ENCODE peak calls at places on chromosomes 16 and 17, in four cellular contexts. H, V, W and B are unnamed samples.

GRCh38 chr17:60641126-60641525 is 36.5 kb upstream of the BCAS3 start:
- DNase-seq in V (no peak), H (no peak), W (no peak), B (no peak)

GRCh38 chr17:42536372-42537155 is 523 bp downstream of the NAGLU start:
- DNase-seq in H (peak), W (peak), V (no peak), B (peak)

GRCh38 chr17:45429338-45430005 is 3.2 kb downstream of the ARHGAP27 start:
- DNase-seq in H (no peak), V (no peak), W (peak), B (no peak)

GRCh38 chr16:80656731-80657150 is 115.9 kb downstream of the DYNLRB2 start:
- DNase-seq in H (no peak), W (no peak), V (peak), B (no peak)

GRCh38 chr16:84547539-84548058 is 43.1 kb upstream of the MEAK7 start:
- DNase-seq in V (no peak), W (peak), H (no peak), B (peak)

GRCh38 chr17:42562845-42563509 is 1.0 kb downstream of the COASY start:
- DNase-seq in V (no peak), W (no peak), H (peak), B (peak)

GRCh38 chr17:4498461-4499397 is at the start of gene SPNS2:
- DNase-seq in V (no peak), H (peak), W (peak), B (no peak)

GRCh38 chr16:77207029-77207428 is 7.8 kb downstream of the SYCE1L start:
- DNase-seq in H (no peak), W (no peak), V (no peak), B (no peak)

GRCh38 chr16:17397499-17397891 is 73.3 kb downstream of the XYLT1 start:
- DNase-seq in W (no peak), H (peak), V (no peak), B (peak)

GRCh38 chr17:1496814-1497325 is 4.4 kb upstream of the MYO1C start:
- DNase-seq in W (no peak), V (no peak), H (no peak), B (no peak)

GRCh38 chr17:61302911-61303310 is 96.7 kb upstream of the TBX2 start:
- DNase-seq in W (no peak), V (no peak), H (no peak), B (no peak)

GRCh38 chr16:67548265-67549126 is 13.8 kb upstream of the CTCF start:
- DNase-seq in H (no peak), V (no peak), W (no peak), B (no peak)

GRCh38 chr17:3857261-3858105 is 11.4 kb upstream of the NCBP3 start:
- DNase-seq in V (no peak), W (no peak), H (no peak), B (no peak)

GRCh38 chr17:50861822-50862528 is 4.2 kb downstream of the TOB1 start:
- DNase-seq in W (no peak), V (no peak), H (no peak), B (no peak)

GRCh38 chr17:4849011-4849536 is 15.9 kb downstream of the MINK1 start:
- DNase-seq in V (no peak), H (no peak), W (no peak), B (no peak)

GRCh38 chr16:52456368-52456767 is 90.6 kb downstream of the TOX3 start:
- DNase-seq in H (no peak), W (no peak), V (no peak), B (peak)

GRCh38 chr17:213286-214105 is 32.0 kb upstream of the DOC2B start:
- DNase-seq in H (no peak), W (no peak), V (no peak), B (no peak)

GRCh38 chr17:48438662-48439061 is 8.6 kb upstream of the SKAP1 start:
- DNase-seq in H (peak), V (no peak), W (no peak), B (no peak)

GRCh38 chr17:47982645-47983440 is 11.9 kb downstream of the CDK5RAP3 start:
- DNase-seq in H (no peak), V (no peak), W (no peak), B (no peak)

DNA sequence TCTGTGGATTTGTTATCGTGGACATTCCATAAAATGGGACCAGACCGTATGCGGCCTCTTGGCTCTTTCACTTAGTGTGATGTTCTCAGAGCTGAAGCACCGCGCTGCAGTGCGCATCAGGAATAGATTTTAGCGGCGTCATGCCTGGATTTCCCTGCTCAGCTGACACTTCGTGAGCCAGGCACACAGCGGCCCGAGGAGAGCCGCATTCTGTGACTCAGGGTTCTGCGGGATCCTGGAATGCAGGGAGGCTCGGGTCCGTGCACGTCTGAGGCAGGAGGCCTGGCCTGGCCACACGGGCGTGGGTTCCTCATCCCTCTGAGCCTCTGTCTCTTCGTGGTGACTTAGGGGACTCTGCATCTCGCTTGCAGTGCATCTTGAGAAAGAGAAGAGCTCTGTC is 13.4 kb downstream of the CBFA2T3 start:
- DNase-seq in H (no peak), V (no peak), W (no peak), B (no peak)
- TF ChIP-seq HDAC6 in H (no peak), V (no peak), W (no peak), B (no peak)

DNA sequence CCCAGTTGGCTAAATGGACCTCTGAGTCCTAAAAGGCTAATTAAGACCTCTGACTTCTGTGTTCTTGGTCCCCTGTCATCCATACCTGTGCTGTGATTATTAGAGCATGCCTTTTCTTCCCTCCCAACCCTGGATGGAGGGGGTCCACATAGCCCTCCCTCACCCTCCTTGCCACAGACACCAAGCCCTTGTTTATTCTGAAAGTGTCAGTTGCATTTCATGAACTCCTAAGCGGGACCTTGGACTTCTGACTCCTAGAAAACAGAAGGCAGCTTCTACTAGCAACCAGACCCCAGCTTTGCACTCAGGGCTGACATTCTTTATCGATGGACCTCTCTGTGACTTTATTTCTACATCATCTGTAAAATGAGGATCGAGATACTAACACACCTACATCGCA is 33.4 kb upstream of the GOSR2 start:
- DNase-seq in W (no peak), V (no peak), H (no peak), B (no peak)
- TF ChIP-seq SIN3A in W (no peak), V (no peak), H (no peak), B (no peak)

GRCh38 chr17:34624767-34625389 is 45.5 kb downstream of the TMEM132E start:
- DNase-seq in W (peak), H (no peak), V (no peak), B (no peak)

GRCh38 chr17:34622862-34623261 is 43.5 kb downstream of the TMEM132E start:
- DNase-seq in H (no peak), W (no peak), V (no peak), B (no peak)

GRCh38 chr17:34623856-34624766 is 44.7 kb downstream of the TMEM132E start:
- DNase-seq in W (no peak), V (no peak), H (no peak), B (peak)

GRCh38 chr17:34628883-34629282 is 49.5 kb downstream of the TMEM132E start:
- DNase-seq in V (no peak), H (no peak), W (no peak), B (no peak)

GRCh38 chr17:34626141-34626681 is 46.8 kb downstream of the TMEM132E start:
- DNase-seq in W (peak), H (no peak), V (no peak), B (no peak)
- TF ChIP-seq HDAC6 in W (no peak), H (no peak), V (no peak), B (no peak)

GRCh38 chr17:17091856-17092756 is 49.8 kb downstream of the MPRIP start:
- DNase-seq in H (no peak), W (no peak), V (no peak), B (no peak)

GRCh38 chr17:17091276-17091675 is 49.0 kb downstream of the MPRIP start:
- DNase-seq in W (no peak), V (no peak), H (no peak), B (no peak)

GRCh38 chr17:17089206-17089550 is 46.9 kb downstream of the MPRIP start:
- DNase-seq in W (no peak), V (no peak), H (no peak), B (no peak)

GRCh38 chr17:17089796-17090641 is 47.8 kb downstream of the MPRIP start:
- DNase-seq in H (no peak), V (no peak), W (no peak), B (no peak)

GRCh38 chr17:17090642-17091103 is 48.4 kb downstream of the MPRIP start:
- DNase-seq in H (no peak), V (no peak), W (no peak), B (no peak)
- TF ChIP-seq SIN3A in H (no peak), V (no peak), W (no peak), B (no peak)